ENCODE peak calls at places on chromosome 1, in four cellular contexts. O is mesothelial cell of epicardium, U is GM12878, R is fibroblast of the aortic adventitia. V is an unnamed sample.

GRCh38 chr1:24683713-24684162 is 40.6 kb downstream of the SRRM1 start:
- DNase-seq in O (no peak), U (no peak), R (peak), V (no peak)

GRCh38 chr1:44643721-44644330 is 30.5 kb downstream of the TMEM53 start:
- DNase-seq in O (no peak), U (no peak), R (no peak), V (no peak)

GRCh38 chr1:40421694-40422384 is 28.4 kb upstream of the ZFP69B start:
- DNase-seq in O (no peak), U (no peak), R (peak), V (no peak)

GRCh38 chr1:56070601-56071000 is 508.8 kb downstream of the PLPP3 start:
- DNase-seq in O (no peak), U (no peak), R (peak), V (no peak)

GRCh38 chr1:52053862-52054261 is 1.1 kb downstream of the TXNDC12 start:
- DNase-seq in O (no peak), U (no peak), R (no peak), V (no peak)

GRCh38 chr1:197989058-197989457 is 71.9 kb downstream of the LHX9 start:
- DNase-seq in O (no peak), U (no peak), R (no peak), V (no peak)

GRCh38 chr1:159827102-159827490 is 423 bp downstream of the SLAMF8 start:
- DNase-seq in O (no peak), U (no peak), R (no peak), V (no peak)

GRCh38 chr1:89708727-89709375 is 75.9 kb downstream of the LRRC8C start:
- DNase-seq in O (no peak), U (no peak), R (no peak), V (no peak)

GRCh38 chr1:62981434-62981833 is 197.5 kb downstream of the ATG4C start:
- DNase-seq in O (no peak), U (no peak), R (no peak), V (no peak)

GRCh38 chr1:59360170-59360569 is 63.3 kb downstream of the FGGY start:
- DNase-seq in O (no peak), U (no peak), R (peak), V (no peak)

DNA sequence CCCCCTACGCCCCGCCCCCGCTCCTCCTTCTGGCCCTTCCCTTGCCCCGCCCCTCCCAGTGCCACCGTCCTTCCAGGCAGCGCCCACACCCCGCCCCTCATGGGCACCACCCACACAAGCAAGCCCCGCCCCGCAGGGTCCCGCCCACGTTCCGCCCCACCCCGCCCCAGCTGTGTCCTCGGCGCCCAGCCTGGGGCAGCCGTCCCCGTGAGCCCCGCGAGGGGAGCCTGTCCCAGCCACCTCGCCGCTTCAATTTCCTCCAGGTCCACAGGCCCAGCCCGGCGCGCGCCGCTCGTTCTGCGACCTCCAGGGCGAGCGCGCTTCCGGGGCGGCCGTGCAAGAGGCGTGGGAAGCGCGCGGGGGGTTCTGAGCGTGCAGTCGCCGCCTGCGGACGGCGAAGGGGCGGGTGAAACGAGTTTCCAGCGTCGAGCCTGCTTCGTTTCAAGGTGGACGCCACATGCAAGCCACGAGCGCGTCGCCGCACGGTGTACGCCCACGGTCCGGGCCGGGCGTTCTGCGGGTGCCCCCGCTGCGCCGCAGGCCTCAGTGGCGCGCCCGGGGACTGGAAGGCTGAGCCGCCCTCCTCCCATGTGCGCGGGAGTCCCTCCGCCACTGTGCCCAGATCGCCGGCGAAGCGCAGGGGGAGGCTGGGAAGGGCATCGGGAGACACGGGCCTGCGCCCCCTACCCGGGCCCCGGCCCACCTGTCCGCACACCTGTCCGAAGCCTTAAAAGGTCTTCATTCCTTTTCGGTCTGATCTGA is 10.8 kb upstream of the FAAP20 start:
- DNase-seq in O (peak), U (peak), R (peak), V (peak)
- TF ChIP-seq CTCF in O (peak), U (no peak), R (no peak), V (no peak)

DNA sequence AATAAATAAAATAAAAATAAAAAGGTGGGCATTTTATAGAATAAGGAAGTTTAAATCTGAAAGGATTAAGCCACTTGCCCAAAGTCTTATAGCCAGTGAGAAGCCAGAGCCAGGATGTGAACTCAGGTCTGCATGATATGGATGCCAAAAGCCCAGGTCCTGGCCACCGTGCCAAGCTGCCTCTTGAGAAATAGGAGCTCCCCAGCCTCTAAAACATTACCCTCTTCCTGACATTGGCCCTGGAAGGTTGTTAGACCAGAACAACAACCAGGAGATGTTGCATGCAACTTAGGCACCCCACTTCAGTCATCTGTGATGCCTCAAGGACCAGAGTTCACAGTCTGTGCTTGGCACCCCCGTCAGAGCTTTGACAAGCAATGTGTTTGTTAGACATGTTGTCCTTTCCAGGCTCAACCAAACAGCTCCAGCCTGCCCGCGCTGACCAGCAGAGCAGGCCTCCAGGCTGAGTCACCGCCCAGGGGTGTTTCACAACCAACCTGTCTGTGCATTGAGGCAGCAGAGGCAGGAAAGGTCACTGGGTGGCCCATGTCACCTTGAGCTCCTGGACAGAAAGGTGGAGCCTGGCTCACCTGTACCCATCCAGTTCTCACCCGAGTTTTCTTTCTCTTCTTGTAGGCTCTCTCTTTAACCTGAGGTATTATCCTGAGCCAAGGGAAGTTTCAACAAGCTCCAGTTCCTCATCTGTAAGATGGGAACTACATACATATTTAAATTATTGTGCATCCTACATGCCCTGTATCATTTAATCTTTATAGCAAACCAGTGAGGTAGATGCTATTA is 14.9 kb upstream of the MED18 start:
- DNase-seq in O (no peak), U (no peak), R (peak), V (no peak)
- TF ChIP-seq CTCF in O (no peak), U (no peak), R (no peak), V (no peak)

GRCh38 chr1:101139130-101139529 is 97.7 kb upstream of the S1PR1 start:
- DNase-seq in O (no peak), U (no peak), R (no peak), V (no peak)

GRCh38 chr1:101140041-101140718 is 96.6 kb upstream of the S1PR1 start:
- DNase-seq in O (no peak), U (no peak), R (no peak), V (no peak)

GRCh38 chr1:101135526-101135925 is 101.3 kb upstream of the S1PR1 start:
- DNase-seq in O (no peak), U (no peak), R (no peak), V (no peak)

GRCh38 chr1:101137144-101138126 is 99.4 kb upstream of the S1PR1 start:
- DNase-seq in O (no peak), U (peak), R (peak), V (no peak)

GRCh38 chr1:101136739-101137138 is 100.1 kb upstream of the S1PR1 start:
- DNase-seq in O (no peak), U (peak), R (peak), V (no peak)
- TF ChIP-seq CTCF in O (no peak), U (peak), R (peak), V (no peak)

DNA sequence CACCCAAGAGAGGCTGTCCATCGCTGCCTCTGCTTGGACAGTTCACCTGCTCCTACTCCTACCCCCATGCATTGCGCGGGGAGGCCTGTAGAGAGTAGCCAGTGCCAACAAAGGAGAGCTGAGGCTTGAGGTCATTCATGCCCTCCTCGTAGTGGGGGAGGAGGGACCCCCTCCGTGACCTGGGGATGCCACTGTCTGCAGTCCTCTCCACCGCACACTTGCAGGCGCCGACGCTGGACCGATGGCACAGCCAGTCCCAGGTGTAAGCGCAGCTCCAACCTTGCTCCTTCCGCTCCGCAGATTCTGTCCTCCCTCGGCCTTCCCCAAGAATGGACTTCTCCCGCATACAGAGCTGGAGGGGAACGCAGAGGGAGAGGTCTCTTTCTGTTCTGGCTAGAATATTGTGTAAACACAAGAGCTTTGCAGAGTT is 672 bp upstream of the PHLDA3 start:
- DNase-seq in O (no peak), U (no peak), R (no peak), V (no peak)
- TF ChIP-seq CTCF in O (no peak), U (no peak), R (no peak), V (no peak)

DNA sequence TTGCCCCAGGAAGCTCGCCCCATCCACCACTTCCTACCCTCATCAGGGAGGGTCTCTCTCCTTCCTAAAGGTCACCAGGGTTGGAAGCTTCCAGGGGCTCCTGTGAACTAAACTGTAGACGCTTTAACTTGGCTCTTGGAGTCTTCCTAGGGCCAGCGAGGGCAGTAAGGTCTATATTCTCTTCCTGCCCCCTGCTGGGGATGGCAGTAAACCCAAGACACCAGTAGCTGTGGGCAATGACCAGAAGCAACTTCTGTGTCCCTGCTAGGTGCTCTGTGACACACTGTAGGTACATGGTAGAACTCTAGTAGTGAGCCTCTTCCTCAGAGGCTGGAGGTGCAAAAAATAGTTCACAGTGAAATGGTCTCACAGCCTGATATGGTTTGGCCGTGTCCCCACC is 30.0 kb downstream of the KCND3 start:
- DNase-seq in O (no peak), U (no peak), R (no peak), V (no peak)
- TF ChIP-seq CTCF in O (no peak), U (no peak), R (no peak), V (no peak)

DNA sequence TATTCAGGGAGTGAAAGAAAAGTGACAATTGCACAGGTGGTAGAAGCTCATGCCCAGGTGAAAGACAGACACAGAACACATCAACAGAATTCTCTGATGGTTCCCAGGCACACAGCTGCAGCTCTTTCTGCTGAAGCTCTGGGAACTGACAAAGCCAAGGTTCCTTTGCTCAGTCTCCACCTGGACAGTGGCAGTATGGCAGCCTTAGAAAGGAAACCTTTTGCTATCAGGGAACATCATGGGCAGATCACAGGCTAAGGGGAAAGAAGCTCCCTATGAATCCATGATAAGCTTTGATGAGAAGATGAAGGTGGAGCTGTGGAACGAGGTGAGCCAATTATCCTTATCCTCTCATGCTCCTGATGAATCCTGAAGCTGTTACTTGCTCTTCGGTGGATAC is 1.2 kb downstream of the SPRR2B start:
- DNase-seq in O (no peak), U (no peak), R (no peak), V (no peak)
- TF ChIP-seq CTCF in O (no peak), U (no peak), R (no peak), V (no peak)

GRCh38 chr1:95685091-95685490 is 451.1 kb downstream of the RWDD3 start:
- DNase-seq in O (no peak), U (no peak), R (no peak), V (no peak)

GRCh38 chr1:95679262-95679661 is 445.3 kb downstream of the RWDD3 start:
- DNase-seq in O (no peak), U (no peak), R (no peak), V (no peak)
- TF ChIP-seq CTCF in O (no peak), U (no peak), R (no peak), V (no peak)

DNA sequence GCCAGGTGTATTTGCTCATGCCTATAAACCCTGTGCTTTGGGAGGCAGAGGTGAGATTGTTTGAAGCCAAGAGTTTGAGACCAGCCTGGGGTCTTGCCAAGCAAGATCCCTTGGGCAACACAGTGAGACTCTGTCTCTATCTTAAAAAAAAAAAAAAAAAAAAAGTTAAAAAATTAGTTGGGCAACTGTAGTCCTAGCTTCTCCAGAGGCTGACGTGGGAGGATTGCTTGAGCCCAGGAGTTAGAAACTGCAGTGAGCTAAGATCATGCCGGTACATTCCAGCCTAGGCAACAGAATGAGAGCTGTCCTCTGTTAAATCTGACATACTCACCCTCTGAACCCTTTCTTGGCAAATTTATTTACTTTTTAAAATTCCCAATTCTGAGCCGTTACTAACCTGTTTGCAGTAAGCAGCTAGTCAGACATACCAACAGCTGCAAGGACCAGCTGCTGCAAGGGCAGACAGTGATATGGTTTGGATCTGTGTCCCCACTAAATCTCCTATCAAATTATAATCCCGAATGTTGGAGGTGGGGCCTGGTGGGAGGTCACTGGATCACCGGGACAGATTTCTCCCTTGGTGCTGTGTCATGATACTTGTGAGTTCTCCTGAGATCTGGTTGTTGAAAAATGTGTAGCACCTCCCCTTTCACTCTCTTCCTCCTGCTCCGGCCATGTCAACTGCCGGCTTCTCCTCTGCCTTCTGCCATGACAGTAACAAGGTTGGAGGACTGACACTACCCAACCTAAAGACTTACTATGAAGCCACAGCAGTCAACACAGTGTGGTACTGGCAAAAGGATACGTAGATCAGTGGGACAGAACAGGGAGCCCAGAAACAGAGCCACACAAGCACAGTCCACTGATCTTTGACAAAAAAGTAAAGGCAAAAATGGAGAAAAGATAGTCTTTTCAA is 10.6 kb downstream of the PARP1 start:
- DNase-seq in O (no peak), U (no peak), R (peak), V (no peak)
- TF ChIP-seq CTCF in O (no peak), U (no peak), R (no peak), V (no peak)